ENCODE peak calls at places on chromosome 4, in five cellular contexts. H is GM12865, V is aorta, Y is neural crest cell, A is lung microvascular endothelial cell. E is an unnamed sample.

GRCh38 chr4:100695871-100696270 is 178.0 kb upstream of the EMCN start:
- DNase-seq in A (no peak), Y (no peak), V (no peak), H (no peak), E (no peak)

GRCh38 chr4:73451404-73451803 is 15.4 kb downstream of the AFP start:
- DNase-seq in V (no peak), H (no peak), Y (no peak), A (peak), E (no peak)

GRCh38 chr4:6941796-6942195 is 32.2 kb downstream of the TBC1D14 start:
- DNase-seq in A (no peak), H (peak), Y (no peak), V (no peak), E (no peak)

GRCh38 chr4:78520808-78521226 is 30.8 kb upstream of the ANXA3 start:
- DNase-seq in A (no peak), H (no peak), V (no peak), Y (no peak), E (no peak)

GRCh38 chr4:168076989-168077725 is 15.2 kb upstream of the ANXA10 start:
- DNase-seq in V (peak), A (peak), H (peak), Y (peak), E (peak)

GRCh38 chr4:109434007-109434792 is 585 bp downstream of the SEC24B start:
- DNase-seq in Y (peak), H (peak), V (peak), A (peak), E (peak)

GRCh38 chr4:84688605-84689004 is 105.7 kb downstream of the CDS1 start:
- DNase-seq in V (no peak), Y (no peak), A (no peak), H (no peak), E (no peak)

GRCh38 chr4:73661646-73662119 is 41.4 kb upstream of the RASSF6 start:
- DNase-seq in A (peak), V (no peak), H (no peak), Y (no peak), E (no peak)

GRCh38 chr4:17385403-17385802 is 126.5 kb downstream of the QDPR start:
- DNase-seq in V (no peak), H (peak), A (peak), Y (no peak), E (peak)

GRCh38 chr4:173252024-173252935 is 81.9 kb downstream of the HMGB2 start:
- DNase-seq in V (peak), A (peak), Y (no peak), H (peak), E (peak)

GRCh38 chr4:40482985-40483647 is 146.5 kb downstream of the RBM47 start:
- DNase-seq in V (no peak), Y (no peak), H (no peak), A (no peak), E (no peak)

GRCh38 chr4:28600958-28601357 is 1740.3 kb downstream of the STIM2 start:
- DNase-seq in V (no peak), H (no peak), A (no peak), Y (no peak), E (no peak)

GRCh38 chr4:101596786-101597185 is 193.7 kb upstream of the BANK1 start:
- DNase-seq in Y (no peak), H (peak), V (no peak), A (no peak), E (no peak)

GRCh38 chr4:95304898-95305297 is 243.9 kb downstream of the UNC5C start:
- DNase-seq in H (no peak), A (no peak), V (no peak), Y (no peak), E (no peak)